ENCODE peak calls at places on chromosome 19, in ten cellular contexts. F, J, L, Y, K, W, X, A, R and G are unnamed samples.

GRCh38 chr19:38699027-38699346 is 45.3 kb downstream of the CAPN12 start:
- DNase-seq in F (no peak), J (no peak), L (no peak), Y (no peak), K (no peak), W (no peak), X (no peak), A (no peak), R (no peak), G (no peak)

GRCh38 chr19:33946535-33947323 is 150.1 kb downstream of the KCTD15 start:
- DNase-seq in F (no peak), J (no peak), L (no peak), Y (no peak), K (no peak), W (no peak), X (no peak), A (no peak), R (no peak), G (no peak)

GRCh38 chr19:29618434-29618833 is 12.4 kb downstream of the POP4 start:
- DNase-seq in F (no peak), J (no peak), L (no peak), Y (no peak), K (no peak), W (no peak), X (no peak), A (no peak), R (no peak), G (no peak)

GRCh38 chr19:49528211-49528771 is 488 bp downstream of the RCN3 start:
- DNase-seq in F (no peak), J (peak), L (no peak), Y (no peak), K (no peak), W (no peak), X (no peak), A (peak), R (no peak), G (no peak)

GRCh38 chr19:51590441-51590840 is 19.4 kb downstream of the ZNF175 start:
- DNase-seq in F (no peak), J (no peak), L (no peak), Y (no peak), K (no peak), W (no peak), X (no peak), A (no peak), R (no peak), G (no peak)

GRCh38 chr19:48616041-48616436 is 1.2 kb upstream of the FAM83E start:
- DNase-seq in F (no peak), J (no peak), L (no peak), Y (no peak), K (no peak), W (no peak), X (no peak), A (no peak), R (no peak), G (no peak)

GRCh38 chr19:29552454-29553280 is 26.9 kb downstream of the VSTM2B start:
- DNase-seq in F (no peak), J (no peak), L (no peak), Y (no peak), K (no peak), W (no peak), X (no peak), A (no peak), R (no peak), G (no peak)

GRCh38 chr19:51570962-51571575 is at the start of gene ZNF175:
- DNase-seq in F (peak), J (peak), L (peak), Y (peak), K (peak), W (peak), X (peak), A (peak), R (peak), G (peak)

GRCh38 chr19:35165200-35166058 is 10.9 kb downstream of the FXYD5 start:
- DNase-seq in F (no peak), J (no peak), L (no peak), Y (no peak), K (no peak), W (no peak), X (no peak), A (no peak), R (no peak), G (no peak)

GRCh38 chr19:11091343-11092153 is 2.3 kb downstream of the LDLR start:
- DNase-seq in F (no peak), J (peak), L (peak), Y (no peak), K (no peak), W (no peak), X (peak), A (peak), R (peak), G (peak)

GRCh38 chr19:15195381-15195964 is 5.3 kb downstream of the NOTCH3 start:
- DNase-seq in F (no peak), J (peak), L (no peak), Y (peak), K (peak), W (peak), X (no peak), A (peak), R (peak), G (peak)

GRCh38 chr19:28880735-28881401 is 332.1 kb downstream of the UQCRFS1 start:
- DNase-seq in F (no peak), J (no peak), L (no peak), Y (no peak), K (no peak), W (no peak), X (no peak), A (no peak), R (no peak), G (no peak)

GRCh38 chr19:6678690-6679109 is 8.7 kb upstream of the TNFSF14 start:
- DNase-seq in F (peak), J (peak), L (no peak), Y (no peak), K (no peak), W (no peak), X (no peak), A (peak), R (peak), G (no peak)

GRCh38 chr19:13959962-13960862 is 7.9 kb downstream of the DCAF15 start:
- DNase-seq in F (no peak), J (peak), L (no peak), Y (peak), K (no peak), W (no peak), X (no peak), A (no peak), R (no peak), G (peak)

GRCh38 chr19:14061081-14061749 is 661 bp downstream of the PALM3 start:
- DNase-seq in F (no peak), J (no peak), L (no peak), Y (no peak), K (no peak), W (no peak), X (no peak), A (no peak), R (no peak), G (no peak)

GRCh38 chr19:35710784-35711723 is 6.7 kb downstream of the ZBTB32 start:
- DNase-seq in F (peak), J (no peak), L (no peak), Y (no peak), K (no peak), W (no peak), X (no peak), A (no peak), R (no peak), G (no peak)